ENCODE peak calls at places on chromosomes 7 and 10, in eight cellular contexts. A, O, K, B, J, G, U and M are unnamed samples.
A peak's percentile ranks its signal among the peaks of the same experiment; 100 is the strongest.

GRCh38 chr10:78870458-78870857 is 198.3 kb upstream of the ZMIZ1 start:
- DNase-seq in K (peak; percentile 7), U (no peak), A (no peak), O (no peak), G (no peak), J (no peak), B (no peak), M (no peak)

GRCh38 chr7:1385809-1386622 is 73.3 kb downstream of the MICALL2 start:
- DNase-seq in U (no peak), B (no peak), J (no peak), G (no peak), K (no peak), A (no peak), O (no peak), M (no peak)

GRCh38 chr10:13716161-13717071 is 129.7 kb downstream of the PRPF18 start:
- DNase-seq in U (no peak), G (peak; percentile 50), K (no peak), A (no peak), B (no peak), O (peak; percentile 88), J (peak; percentile 76), M (no peak)

GRCh38 chr10:114315566-114316420 is 76.7 kb downstream of the VWA2 start:
- DNase-seq in B (no peak), O (no peak), G (no peak), J (no peak), K (no peak), A (no peak), U (no peak), M (no peak)

GRCh38 chr7:100837099-100837836 is 9.9 kb upstream of the EPHB4 start:
- DNase-seq in J (peak; percentile 96), G (peak; percentile 91), U (peak; percentile 96), O (peak; percentile 88), A (peak; percentile 88), B (peak; percentile 91), K (peak; percentile 91), M (peak; percentile 66)

GRCh38 chr10:62616885-62617635 is 187.5 kb upstream of the ADO start:
- DNase-seq in B (no peak), O (no peak), U (no peak), J (no peak), A (no peak), G (no peak), K (no peak), M (no peak)

GRCh38 chr7:107907-108306 is 84.5 kb upstream of the FAM20C start:
- DNase-seq in O (no peak), G (no peak), U (no peak), J (no peak), A (no peak), K (no peak), B (no peak), M (no peak)

GRCh38 chr10:4240641-4241197 is 455.7 kb upstream of the KLF6 start:
- DNase-seq in J (peak; percentile 74), G (no peak), K (no peak), U (no peak), O (peak; percentile 72), B (no peak), A (no peak), M (no peak)

GRCh38 chr10:129375171-129375570 is 91.9 kb upstream of the MGMT start:
- DNase-seq in K (no peak), J (no peak), U (no peak), O (no peak), G (no peak), B (no peak), A (no peak), M (no peak)

GRCh38 chr7:132203021-132203420 is 373.2 kb downstream of the PLXNA4 start:
- DNase-seq in O (no peak), U (no peak), J (no peak), G (no peak), A (no peak), K (no peak), B (no peak), M (no peak)

GRCh38 chr7:2013381-2014311 is 219.1 kb downstream of the MAD1L1 start:
- DNase-seq in G (peak; percentile 13), B (no peak), J (no peak), U (no peak), A (no peak), O (no peak), K (no peak), M (peak; percentile 7)

GRCh38 chr7:17548014-17548653 is 249.7 kb downstream of the AHR start:
- DNase-seq in O (no peak), G (no peak), U (peak; percentile 60), J (no peak), K (no peak), B (no peak), A (no peak), M (no peak)

GRCh38 chr7:104972510-104972909 is 41.5 kb upstream of the KMT2E start:
- DNase-seq in B (no peak), O (peak; percentile 75), G (no peak), A (no peak), J (no peak), K (no peak), U (no peak), M (no peak)
- H3K4me1 ChIP-seq in B (no peaks in the 10 kb centered on the region), O (peaks cover 29% of the 10 kb centered on the region), G (peaks cover 56% of the 10 kb centered on the region), A (peaks cover 33% of the 10 kb centered on the region), J (no peaks in the 10 kb centered on the region), K (peaks cover 7% of the 10 kb centered on the region), U (peaks cover 5% of the 10 kb centered on the region), M (peaks cover 10% of the 10 kb centered on the region)

GRCh38 chr7:127699853-127700252 is 47.9 kb downstream of the SND1 start:
- DNase-seq in U (no peak), O (no peak), B (no peak), G (no peak), A (no peak), J (no peak), K (no peak), M (no peak)
- H3K36me3 ChIP-seq in U (no peaks in the 10 kb centered on the region), O (peaks cover 12% of the 10 kb centered on the region), B (peaks cover 38% of the 10 kb centered on the region), G (peaks cover 70% of the 10 kb centered on the region), A (peaks cover 9% of the 10 kb centered on the region), J (peaks cover 28% of the 10 kb centered on the region), K (peaks cover 5% of the 10 kb centered on the region), M (no peaks in the 10 kb centered on the region)

GRCh38 chr7:98630149-98630548 is 13.1 kb downstream of the NPTX2 start:
- DNase-seq in O (no peak), G (no peak), B (no peak), U (peak; percentile 55), K (no peak), J (no peak), A (no peak), M (no peak)

GRCh38 chr7:98628418-98628817 is 11.3 kb downstream of the NPTX2 start:
- DNase-seq in O (no peak), U (no peak), G (no peak), K (no peak), B (no peak), A (no peak), J (no peak), M (no peak)

GRCh38 chr7:98627062-98627790 is 10.1 kb downstream of the NPTX2 start:
- DNase-seq in G (no peak), J (no peak), U (no peak), K (no peak), O (no peak), B (no peak), A (no peak), M (no peak)

GRCh38 chr7:98628916-98629525 is 11.9 kb downstream of the NPTX2 start:
- DNase-seq in U (peak; percentile 87), K (no peak), G (no peak), J (no peak), B (no peak), O (no peak), A (no peak), M (no peak)

DNA sequence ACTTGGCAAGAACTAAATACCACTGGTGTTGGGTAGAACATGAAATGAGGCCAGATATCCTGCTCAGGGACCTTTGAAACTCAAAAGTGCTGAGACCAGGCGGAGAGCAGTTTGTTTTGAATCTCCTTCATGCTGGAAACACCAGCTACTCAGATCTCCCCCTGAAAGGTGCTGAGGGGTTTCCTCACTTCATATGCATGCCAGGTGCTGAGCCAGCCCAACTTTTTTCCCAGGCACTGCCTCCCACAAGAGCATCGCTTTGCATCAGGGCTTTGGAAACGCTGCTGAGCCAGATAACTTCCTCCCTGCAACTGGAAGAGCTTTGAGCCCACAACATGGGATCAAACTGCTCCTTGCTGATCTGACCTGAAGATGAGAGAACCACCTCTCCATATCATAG is 13.7 kb downstream of the NPTX2 start:
- DNase-seq in B (no peak), U (no peak), A (no peak), G (no peak), O (no peak), K (no peak), J (no peak), M (no peak)
- H3K4me1 ChIP-seq in B (no peaks in the 10 kb centered on the region), U (peaks cover 27% of the 10 kb centered on the region), A (no peaks in the 10 kb centered on the region), G (no peaks in the 10 kb centered on the region), O (no peaks in the 10 kb centered on the region), K (no peaks in the 10 kb centered on the region), J (no peaks in the 10 kb centered on the region), M (no peaks in the 10 kb centered on the region)

GRCh38 chr7:70655694-70656093 is 476.2 kb upstream of the GALNT17 start:
- DNase-seq in B (no peak), G (no peak), U (no peak), O (no peak), K (no peak), J (no peak), A (no peak), M (no peak)

GRCh38 chr7:70659263-70659662 is 472.7 kb upstream of the GALNT17 start:
- DNase-seq in A (no peak), G (no peak), O (no peak), K (no peak), U (no peak), B (no peak), J (no peak), M (no peak)

GRCh38 chr7:70657532-70657931 is 474.4 kb upstream of the GALNT17 start:
- DNase-seq in K (no peak), G (no peak), J (no peak), A (no peak), O (no peak), U (no peak), B (no peak), M (peak; percentile 73)

GRCh38 chr7:70660154-70660818 is 471.7 kb upstream of the GALNT17 start:
- DNase-seq in A (no peak), G (no peak), J (no peak), B (no peak), O (no peak), U (no peak), K (no peak), M (no peak)

DNA sequence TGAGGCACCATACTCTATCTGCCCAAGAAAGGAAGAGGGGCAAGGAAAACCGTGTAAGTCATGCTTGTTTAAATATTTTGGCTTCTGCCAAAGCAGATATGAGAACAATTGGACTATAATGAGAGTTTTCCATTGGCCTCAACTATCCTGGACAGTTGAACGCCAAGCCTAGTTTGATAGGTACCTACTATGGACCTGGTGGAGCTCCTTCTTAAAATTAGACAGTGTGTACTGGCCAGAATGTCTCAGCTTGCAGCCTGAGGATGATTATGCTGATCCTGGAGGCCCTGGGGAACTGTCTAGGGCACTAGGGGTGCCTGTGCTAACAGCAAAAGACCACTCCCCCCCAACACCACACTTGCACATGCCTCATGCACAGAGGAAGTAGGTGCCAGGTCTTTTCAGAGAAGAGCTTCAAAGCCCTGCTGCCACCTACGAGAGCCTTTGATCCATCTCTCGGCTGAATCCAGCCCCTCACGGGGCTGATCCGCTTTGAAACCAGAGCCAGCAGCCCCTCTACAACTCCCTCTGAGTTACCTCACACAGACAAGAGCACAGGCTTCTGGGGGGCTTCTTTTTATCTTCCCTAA is 473.9 kb upstream of the GALNT17 start:
- DNase-seq in K (no peak), B (no peak), O (no peak), A (no peak), U (peak; percentile 53), G (no peak), J (no peak), M (peak; percentile 23)
- H3K36me3 ChIP-seq in K (no peaks in the 10 kb centered on the region), B (no peaks in the 10 kb centered on the region), O (no peaks in the 10 kb centered on the region), A (no peaks in the 10 kb centered on the region), U (no peaks in the 10 kb centered on the region), G (no peaks in the 10 kb centered on the region), J (no peaks in the 10 kb centered on the region), M (no peaks in the 10 kb centered on the region)

GRCh38 chr10:86968271-86968993 is at the start of gene ADIRF:
- DNase-seq in A (no peak), U (no peak), O (no peak), G (peak; percentile 71), J (no peak), K (peak; percentile 82), B (peak; percentile 76), M (peak; percentile 44)
- H3K4me1 ChIP-seq in A (peaks cover 5% of the 10 kb centered on the region), U (peaks cover 35% of the 10 kb centered on the region), O (peaks cover 35% of the 10 kb centered on the region), G (peaks cover 64% of the 10 kb centered on the region), J (peaks cover 18% of the 10 kb centered on the region), K (peaks cover 9% of the 10 kb centered on the region), B (peaks cover 48% of the 10 kb centered on the region), M (peaks cover 32% of the 10 kb centered on the region)